ENCODE peak calls at places on chromosome 19, in four cellular contexts. H, B, W and I are unnamed samples.

GRCh38 chr19:45311640-45312039 is 11.0 kb downstream of the CKM start:
- DNase-seq in B (peak), H (no peak), W (no peak), I (peak)

GRCh38 chr19:2321565-2322283 is 6.7 kb downstream of the LSM7 start:
- DNase-seq in B (no peak), W (no peak), H (no peak), I (no peak)

GRCh38 chr19:41908724-41909464 is 19.4 kb downstream of the ERFL start:
- DNase-seq in W (no peak), B (peak), H (no peak), I (no peak)

GRCh38 chr19:13784731-13785452 is 10.4 kb upstream of the ZSWIM4 start:
- DNase-seq in W (no peak), B (peak), H (peak), I (peak)

GRCh38 chr19:9724157-9724556 is 44.4 kb downstream of the ZNF846 start:
- DNase-seq in W (no peak), H (no peak), B (no peak), I (no peak)

GRCh38 chr19:5131031-5131865 is 162.3 kb downstream of the KDM4B start:
- DNase-seq in B (no peak), H (no peak), W (no peak), I (no peak)

GRCh38 chr19:48249502-48250014 is 6.2 kb downstream of the CARD8 start:
- DNase-seq in H (peak), B (peak), W (no peak), I (no peak)

GRCh38 chr19:10861118-10861651 is 10.2 kb upstream of the CARM1 start:
- DNase-seq in W (no peak), H (no peak), B (peak), I (peak)

GRCh38 chr19:15911599-15912237 is 13.8 kb upstream of the CYP4F2 start:
- DNase-seq in H (no peak), W (no peak), B (no peak), I (no peak)

GRCh38 chr19:28569132-28570114 is 643.5 kb downstream of the UQCRFS1 start:
- DNase-seq in B (no peak), H (no peak), W (no peak), I (peak)

GRCh38 chr19:35901854-35902661 is at the start of gene HCST:
- DNase-seq in B (peak), W (no peak), H (no peak), I (no peak)

GRCh38 chr19:48533770-48534169 is 18.2 kb upstream of the SULT2B1 start:
- DNase-seq in B (no peak), H (no peak), W (no peak), I (no peak)

GRCh38 chr19:40688987-40689338 is 1.5 kb downstream of the NUMBL start:
- DNase-seq in B (no peak), W (no peak), H (no peak), I (no peak)

GRCh38 chr19:56476671-56477428 is at the start of gene ZNF667:
- DNase-seq in B (peak), H (peak), W (no peak), I (peak)

GRCh38 chr19:7098096-7098495 is 28.6 kb downstream of the ZNF557 start:
- DNase-seq in W (no peak), H (no peak), B (no peak), I (no peak)

GRCh38 chr19:40629346-40629745 is 28.2 kb downstream of the LTBP4 start:
- DNase-seq in W (no peak), B (no peak), H (no peak), I (no peak)

GRCh38 chr19:35501684-35502083 is 11.4 kb upstream of the KRTDAP start:
- DNase-seq in B (no peak), W (no peak), H (no peak), I (peak)